ENCODE peak calls at places on chromosomes 11 and 22, in six cellular contexts. K is stimulated activated CD8-positive, alpha-beta memory T cell treated with anti-CD3 and anti-CD28 coated beads, Interleukin-7, amount 100 ng/mL, for 1 hour; E is cardiac fibroblast; M is hepatic stellate cell; Q is stimulated activated CD4-positive, alpha-beta T cell treated with anti-CD3 and anti-CD28 coated beads, Interleukin-12 subunit alpha, Interleukin-12 subunit beta, amount 100 ng/mL, for 4 hours; J is neural crest cell. D is an unnamed sample.

GRCh38 chr22:42928969-42929837 is 72.1 kb upstream of the ARFGAP3 start:
- DNase-seq in M (peak), Q (no peak), K (no peak), J (no peak), E (peak), D (peak)

GRCh38 chr11:2534131-2534956 is 89.5 kb downstream of the KCNQ1 start:
- DNase-seq in K (no peak), Q (no peak), E (no peak), M (no peak), J (no peak), D (no peak)

GRCh38 chr11:7486731-7487130 is 1.4 kb downstream of the OLFML1 start:
- DNase-seq in J (no peak), M (no peak), Q (no peak), E (no peak), K (no peak), D (peak)

GRCh38 chr22:29940526-29940925 is 57.6 kb downstream of the MTMR3 start:
- DNase-seq in K (no peak), M (no peak), E (no peak), J (no peak), Q (no peak), D (no peak)

GRCh38 chr11:69799582-69799981 is 19.6 kb downstream of the FGF3 start:
- DNase-seq in J (no peak), E (peak), M (peak), K (no peak), Q (no peak), D (peak)

GRCh38 chr11:69111578-69112247 is 44.0 kb upstream of the SMIM38 start:
- DNase-seq in K (no peak), E (peak), J (no peak), Q (no peak), M (no peak), D (no peak)

GRCh38 chr22:26893034-26893710 is 235.8 kb downstream of the MIAT start:
- DNase-seq in E (no peak), Q (no peak), J (no peak), K (no peak), M (no peak), D (no peak)

GRCh38 chr11:86761978-86762377 is 38.4 kb upstream of the PRSS23 start:
- DNase-seq in K (no peak), M (peak), J (no peak), E (peak), Q (no peak), D (peak)

GRCh38 chr11:121207485-121208115 is 85.0 kb upstream of the SC5D start:
- DNase-seq in K (no peak), J (no peak), E (peak), M (no peak), Q (no peak), D (no peak)